ENCODE peak calls at places on chromosomes 11 and 22, in eight cellular contexts. C is spleen, Q is AG04450, G is mucosa of descending colon, T is lung, O is ascending aorta, L is right atrium auricular region, D is retinal pigment epithelial cell. B is an unnamed sample.

GRCh38 chr11:32231909-32232493 is 141.1 kb downstream of the RCN1 start:
- DNase-seq in G (no peak), L (no peak), T (no peak), Q (no peak), C (no peak), O (no peak), D (no peak), B (no peak)

GRCh38 chr11:14418801-14419417 is 59.9 kb upstream of the RRAS2 start:
- DNase-seq in L (no peak), O (no peak), D (no peak), T (no peak), Q (no peak), C (no peak), G (no peak), B (no peak)

GRCh38 chr11:35105319-35106063 is 33.5 kb upstream of the CD44 start:
- DNase-seq in O (peak; percentile 84), L (no peak), Q (no peak), T (no peak), G (no peak), C (no peak), D (no peak), B (no peak)

GRCh38 chr11:66421492-66422205 is 814 bp downstream of the NPAS4 start:
- DNase-seq in Q (peak; percentile 77), C (peak; percentile 91), T (peak; percentile 87), O (peak; percentile 96), D (peak; percentile 59), L (peak; percentile 88), G (peak; percentile 84), B (no peak)

GRCh38 chr11:25562417-25562816 is 769.5 kb upstream of the ANO3 start:
- DNase-seq in C (no peak), O (peak; percentile 60), Q (no peak), T (no peak), D (no peak), G (no peak), L (peak; percentile 58), B (no peak)

GRCh38 chr11:6771926-6772898 is at the start of gene OR2AG2:
- DNase-seq in C (no peak), Q (no peak), D (no peak), T (no peak), O (no peak), G (no peak), L (no peak), B (no peak)

GRCh38 chr11:124839051-124839971 is 25.9 kb upstream of the ROBO3 start:
- DNase-seq in Q (no peak), O (no peak), C (peak; percentile 79), T (no peak), D (no peak), L (no peak), G (no peak), B (no peak)

GRCh38 chr22:42964994-42965699 is 49.8 kb downstream of the PACSIN2 start:
- DNase-seq in C (no peak), T (no peak), G (no peak), O (no peak), Q (no peak), D (no peak), L (no peak), B (no peak)

GRCh38 chr22:36563001-36563400 is 34.0 kb upstream of the EIF3D start:
- DNase-seq in D (no peak), T (no peak), L (no peak), Q (no peak), G (no peak), C (no peak), O (no peak), B (no peak)

DNA sequence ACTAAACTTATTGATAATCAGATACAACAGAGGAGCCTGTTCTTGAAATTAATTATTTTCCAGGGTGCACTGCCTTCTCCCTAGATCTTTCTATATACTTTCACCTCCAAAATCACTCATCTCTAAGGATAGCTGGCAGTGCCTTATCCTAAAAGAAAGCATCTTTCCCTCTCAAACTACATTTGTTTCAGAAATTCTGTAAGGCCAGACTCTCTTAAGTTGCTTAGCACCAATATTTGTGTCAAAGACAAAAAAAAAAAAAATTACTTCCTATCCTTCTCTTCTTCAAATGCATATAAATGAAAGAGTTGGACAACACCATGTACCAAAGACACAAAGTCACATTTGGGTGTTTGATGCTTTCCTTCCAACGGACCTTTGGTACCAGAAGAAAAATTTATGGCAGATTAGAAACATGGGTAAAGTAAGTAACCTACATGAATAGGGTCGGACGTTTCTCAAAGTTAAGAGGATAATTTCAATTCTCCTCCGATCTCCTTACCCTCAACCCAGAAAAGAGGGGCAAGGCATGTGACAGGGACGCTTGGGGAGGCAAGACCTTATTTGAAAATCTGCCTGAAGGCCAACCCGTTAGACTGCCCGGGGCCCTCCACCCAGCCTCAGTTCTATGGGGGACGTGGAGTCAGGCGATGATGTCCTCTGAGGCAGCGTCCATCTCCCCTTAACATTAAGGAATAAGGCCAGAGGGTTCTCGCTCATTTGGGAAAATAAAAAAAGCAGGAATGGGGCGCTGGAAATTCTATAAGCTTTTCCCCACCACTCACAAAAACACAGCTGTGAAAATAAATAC is 66.3 kb downstream of the ETS1 start:
- DNase-seq in O (no peak), T (no peak), D (no peak), Q (no peak), C (peak; percentile 81), G (no peak), L (no peak), B (no peak)
- TF ChIP-seq CTCF in O (no peak), T (no peak), D (no peak), Q (no peak), C (no peak), G (no peak), L (no peak), B (no peak)

DNA sequence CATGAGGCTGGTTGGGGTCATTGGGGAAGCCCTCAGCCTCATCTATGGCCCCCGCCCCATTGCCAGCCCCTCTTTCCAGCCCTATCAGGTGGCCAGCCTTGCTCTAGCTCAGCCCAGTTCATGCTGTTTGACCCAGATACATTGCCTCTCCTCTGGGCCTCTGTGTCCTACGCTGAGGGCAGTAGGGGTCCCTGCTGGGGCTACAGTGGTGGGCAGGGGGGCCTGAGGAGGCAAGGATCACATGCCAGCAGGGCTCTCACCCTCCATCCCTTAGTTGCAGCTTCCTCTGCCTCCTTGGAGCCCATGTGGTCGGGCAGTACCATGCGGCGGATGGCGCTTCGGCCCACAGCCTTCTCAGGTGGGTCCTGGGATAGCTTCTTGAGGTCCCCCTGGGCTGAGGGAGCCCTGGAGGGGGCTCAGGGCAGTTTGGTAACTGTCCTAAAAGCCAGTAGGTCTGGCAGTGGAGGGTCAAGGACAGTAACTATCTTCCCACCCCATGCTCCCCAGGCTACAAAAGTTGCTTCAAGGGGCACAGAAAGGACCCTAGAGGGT is 19.2 kb downstream of the EMID1 start:
- DNase-seq in T (no peak), C (peak; percentile 68), G (no peak), L (no peak), Q (no peak), O (peak; percentile 57), D (no peak), B (no peak)
- H3K4me3 ChIP-seq in T (no peak overlapping the region), C (no peak overlapping the region), G (no peak overlapping the region), L (no peak overlapping the region), Q (no peak overlapping the region), O (no peak overlapping the region), D (no peak overlapping the region), B (no peak overlapping the region)

DNA sequence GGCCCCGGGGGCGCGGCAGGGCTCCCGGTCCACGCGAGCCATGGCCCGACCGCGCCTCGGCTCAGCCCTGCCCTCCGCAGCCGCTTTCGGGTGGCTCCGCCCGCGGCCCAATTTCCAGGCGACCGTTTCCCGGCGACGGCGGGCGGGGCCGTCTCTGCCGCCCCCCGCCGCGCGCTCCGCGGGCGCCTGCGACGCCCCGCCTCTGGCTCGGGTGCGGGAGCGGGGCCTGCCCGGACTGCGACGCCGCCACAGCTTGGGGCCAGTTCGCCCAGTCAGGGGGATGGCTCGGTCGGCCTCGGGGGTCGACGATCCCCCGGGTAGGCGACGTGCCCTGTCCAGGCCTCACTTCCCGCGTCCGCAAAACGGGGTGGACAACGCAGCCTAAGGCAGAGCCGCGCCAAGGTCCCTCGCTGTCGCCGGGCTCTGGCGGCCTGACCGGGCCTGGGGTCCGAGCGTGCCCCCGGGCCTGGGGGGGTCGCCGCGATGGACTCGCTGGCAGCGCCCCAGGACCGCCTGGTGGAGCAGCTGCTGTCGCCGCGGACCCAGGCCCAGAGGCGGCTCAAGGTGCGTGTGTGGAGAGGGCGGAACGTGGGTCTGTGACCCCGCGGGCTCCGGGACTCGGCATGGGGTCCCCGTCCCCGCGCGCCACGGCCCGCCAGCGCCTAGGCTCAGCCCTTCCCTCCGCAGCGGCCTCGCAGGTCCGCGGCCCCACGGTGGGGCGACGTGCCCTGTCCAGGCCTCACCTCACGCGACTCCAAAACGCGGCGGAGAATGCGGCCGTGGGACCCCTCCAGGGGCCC is 4.2 kb downstream of the SEPTIN5 start:
- DNase-seq in G (no peak), L (no peak), D (no peak), C (no peak), O (no peak), Q (no peak), T (no peak), B (no peak)
- TF ChIP-seq CTCF in G (no peak), L (no peak), D (no peak), C (no peak), O (no peak), Q (no peak), T (no peak), B (no peak)

GRCh38 chr11:17477361-17477760 is 716 bp upstream of the ABCC8 start:
- DNase-seq in T (no peak), L (no peak), C (no peak), O (no peak), Q (no peak), G (no peak), D (no peak), B (no peak)

GRCh38 chr11:17478064-17478463 is 1.4 kb upstream of the ABCC8 start:
- DNase-seq in C (no peak), T (no peak), L (no peak), Q (no peak), D (no peak), G (no peak), O (no peak), B (no peak)

GRCh38 chr11:17479284-17480214 is 2.9 kb upstream of the ABCC8 start:
- DNase-seq in C (no peak), T (no peak), G (no peak), D (no peak), L (no peak), Q (no peak), O (no peak), B (no peak)

GRCh38 chr11:17483505-17483904 is 6.9 kb upstream of the ABCC8 start:
- DNase-seq in Q (no peak), C (no peak), D (no peak), L (no peak), O (no peak), G (no peak), T (no peak), B (no peak)

DNA sequence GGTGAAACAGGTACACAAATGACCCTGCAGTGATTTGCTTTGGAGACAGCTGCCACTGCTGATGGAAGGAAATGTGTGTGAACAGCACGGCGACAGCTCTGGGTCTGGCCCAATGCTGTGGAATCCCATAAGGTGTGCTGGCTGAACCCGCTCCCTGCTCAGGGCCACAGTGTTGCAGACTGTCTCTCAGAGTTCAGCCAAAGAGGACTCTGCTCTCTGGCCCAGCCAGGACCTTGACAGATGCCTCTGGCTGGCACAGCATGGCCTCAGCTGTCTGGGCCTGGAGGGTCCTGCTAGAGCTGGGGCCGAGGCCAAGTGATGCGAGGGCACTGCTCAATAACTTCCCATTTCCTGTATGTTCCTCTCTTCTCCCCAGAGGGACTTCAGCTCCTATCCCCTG is 5.3 kb upstream of the ABCC8 start:
- DNase-seq in T (no peak), O (no peak), C (peak; percentile 54), G (no peak), L (no peak), Q (no peak), D (no peak), B (no peak)
- H3K4me3 ChIP-seq in T (no peak overlapping the region), O (no peak overlapping the region), C (no peak overlapping the region), G (no peak overlapping the region), L (no peak overlapping the region), Q (no peak overlapping the region), D (no peak overlapping the region), B (no peak overlapping the region)

GRCh38 chr11:62439785-62440602 is 21.2 kb downstream of the SCGB1A1 start:
- DNase-seq in L (peak; percentile 85), G (no peak), D (no peak), C (no peak), O (peak; percentile 90), T (no peak), Q (no peak), B (no peak)
- TF ChIP-seq CTCF in L (no peak), G (no peak), D (no peak), C (no peak), O (peak; percentile 11), T (no peak), Q (peak; percentile 24), B (peak; percentile 2)

B was measured in AG04449.